ENCODE peak calls at places on chromosomes 6 and 20, in six cellular contexts. N is heart left ventricle, I is fibroblast of pulmonary artery, L is hepatocyte, C is neural progenitor cell, K is left ventricle myocardium inferior. S is an unnamed sample.

GRCh38 chr6:117451607-117452164 is 25.9 kb upstream of the ROS1 start:
- DNase-seq in K (no peak), I (peak; percentile 30), N (no peak), C (no peak), L (no peak), S (peak; percentile 91)

GRCh38 chr6:105400501-105400900 is 2.4 kb downstream of the PREP start:
- DNase-seq in C (peak; percentile 43), K (no peak), N (no peak), L (no peak), I (peak; percentile 28), S (peak; percentile 12)

GRCh38 chr20:63536241-63536977 is 767 bp downstream of the PTK6 start:
- DNase-seq in C (no peak), K (no peak), N (no peak), I (peak; percentile 30), L (no peak), S (peak; percentile 42)

GRCh38 chr20:23783447-23783846 is 32.7 kb upstream of the CST1 start:
- DNase-seq in K (no peak), I (no peak), L (no peak), N (no peak), C (no peak), S (no peak)

GRCh38 chr20:14343658-14344057 is 6.2 kb upstream of the FLRT3 start:
- DNase-seq in I (no peak), L (no peak), C (no peak), K (no peak), N (no peak), S (no peak)

GRCh38 chr6:149924206-149924932 is 1.4 kb upstream of the RAET1G start:
- DNase-seq in I (no peak), L (no peak), K (no peak), C (no peak), N (no peak), S (no peak)

GRCh38 chr6:68326762-68327161 is 308.3 kb upstream of the ADGRB3 start:
- DNase-seq in K (no peak), C (no peak), L (no peak), I (no peak), N (no peak), S (no peak)

GRCh38 chr20:21113697-21114096 is 7.5 kb upstream of the LINC00237 start:
- DNase-seq in L (no peak), I (no peak), N (no peak), K (no peak), C (no peak), S (no peak)

GRCh38 chr6:111253999-111254778 is 166.9 kb downstream of the SLC16A10 start:
- DNase-seq in N (no peak), K (no peak), I (no peak), C (no peak), L (no peak), S (no peak)

GRCh38 chr20:33589059-33589458 is 73.1 kb upstream of the C20orf144 start:
- DNase-seq in C (no peak), N (no peak), K (no peak), I (no peak), L (no peak), S (no peak)

GRCh38 chr6:33827546-33828451 is 24.0 kb upstream of the MLN start:
- DNase-seq in N (no peak), L (no peak), I (no peak), C (no peak), K (no peak), S (peak; percentile 36)

GRCh38 chr20:25858495-25859425 is 162.1 kb upstream of the ZNF337 start:
- DNase-seq in I (no peak), K (no peak), L (no peak), N (no peak), C (no peak), S (no peak)
- H3K4me3 ChIP-seq in I (no peak overlapping the region), K (peak overlapping the region; percentile 64), L (no peak overlapping the region), N (peak overlapping the region; percentile 17), C (peak overlapping the region; percentile 34), S (peak overlapping the region; percentile 27)

DNA sequence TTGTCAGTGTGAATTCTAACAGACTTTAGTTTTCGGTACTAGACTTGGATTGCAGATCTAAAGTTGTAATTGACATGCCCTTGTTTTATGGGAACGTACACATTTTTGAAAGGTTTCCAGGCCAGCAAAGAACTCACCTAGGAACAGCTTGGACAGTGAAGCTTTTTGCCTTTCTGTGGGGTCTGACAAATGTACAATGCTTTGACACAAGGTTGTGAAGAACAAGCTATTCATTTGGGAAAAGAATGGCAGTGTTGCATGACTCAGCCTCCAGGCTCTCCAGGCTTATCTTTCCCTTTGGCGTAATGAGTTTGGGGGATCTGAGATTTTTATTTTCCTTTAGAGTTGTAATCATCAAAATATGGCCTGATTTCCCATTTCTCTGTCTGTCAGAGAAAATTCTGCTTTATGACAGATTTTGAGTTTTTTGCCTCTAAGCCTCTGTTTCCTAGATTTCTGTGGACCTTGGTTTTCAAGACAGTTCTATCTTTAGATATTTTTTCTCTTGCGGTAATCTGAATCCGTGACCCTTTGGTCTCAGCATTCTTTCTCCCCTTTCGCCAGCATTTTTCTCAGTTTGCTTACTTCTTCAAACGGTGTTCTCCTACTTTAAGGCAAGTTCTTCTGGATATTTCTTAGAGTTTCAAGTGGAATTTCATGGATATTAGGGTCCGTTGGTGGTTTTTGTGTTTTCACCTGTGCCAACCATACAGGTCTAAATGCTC is 221.0 kb downstream of the ADGB start:
- DNase-seq in I (peak; percentile 75), N (no peak), K (no peak), L (no peak), C (no peak), S (no peak)
- TF ChIP-seq CTCF in I (no peak), N (no peak), K (no peak), L (no peak), C (no peak), S (no peak)

GRCh38 chr6:54354608-54355007 is 46.4 kb downstream of the TINAG start:
- DNase-seq in L (no peak), K (no peak), C (no peak), I (no peak), N (no peak), S (no peak)
- H3K4me3 ChIP-seq in L (no peak overlapping the region), K (no peak overlapping the region), C (no peak overlapping the region), I (no peak overlapping the region), N (no peak overlapping the region), S (no peak overlapping the region)

DNA sequence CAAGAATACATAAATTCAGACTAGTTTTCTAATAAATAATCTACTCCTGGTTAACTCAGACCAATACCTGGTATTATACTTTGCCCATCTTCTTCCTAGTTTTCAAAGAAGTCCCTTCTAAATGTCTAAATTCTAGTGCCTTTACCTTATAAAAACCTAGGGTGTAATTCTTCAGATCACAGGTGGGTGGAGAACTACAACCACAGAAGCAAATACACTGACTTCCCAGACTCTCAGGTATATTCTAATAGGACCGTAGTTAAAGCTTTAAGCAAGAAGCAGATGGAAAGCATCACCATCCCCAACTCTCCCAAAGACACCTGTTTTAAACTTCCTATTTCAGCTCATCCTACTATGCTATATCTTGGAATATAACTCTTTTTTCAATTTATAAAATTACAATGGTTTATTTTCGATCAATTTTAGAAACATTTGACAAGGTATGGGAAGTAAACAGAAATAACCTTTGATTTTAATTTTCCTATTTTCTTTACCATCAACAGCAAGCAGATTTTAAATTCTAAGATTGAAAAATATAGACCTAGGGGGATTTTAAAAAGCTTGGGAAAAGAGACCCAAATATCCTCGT is 15.8 kb downstream of the MAN1A1 start:
- DNase-seq in I (no peak), K (no peak), N (no peak), C (no peak), L (no peak), S (no peak)
- TF ChIP-seq CTCF in I (peak; percentile 31), K (peak; percentile 60), N (peak; percentile 32), C (peak; percentile 52), L (peak; percentile 53), S (peak; percentile 25)

GRCh38 chr6:108464506-108465084 is 96.1 kb upstream of the FOXO3 start:
- DNase-seq in K (no peak), L (no peak), C (peak; percentile 12), N (no peak), I (no peak), S (no peak)
- H3K4me3 ChIP-seq in K (no peak overlapping the region), L (no peak overlapping the region), C (no peak overlapping the region), N (no peak overlapping the region), I (no peak overlapping the region), S (no peak overlapping the region)

GRCh38 chr6:156449128-156449527 is 328.1 kb upstream of the ARID1B start:
- DNase-seq in N (no peak), C (no peak), K (no peak), I (no peak), L (no peak), S (no peak)
- TF ChIP-seq CTCF in N (no peak), C (no peak), K (peak; percentile 20), I (no peak), L (no peak), S (no peak)

DNA sequence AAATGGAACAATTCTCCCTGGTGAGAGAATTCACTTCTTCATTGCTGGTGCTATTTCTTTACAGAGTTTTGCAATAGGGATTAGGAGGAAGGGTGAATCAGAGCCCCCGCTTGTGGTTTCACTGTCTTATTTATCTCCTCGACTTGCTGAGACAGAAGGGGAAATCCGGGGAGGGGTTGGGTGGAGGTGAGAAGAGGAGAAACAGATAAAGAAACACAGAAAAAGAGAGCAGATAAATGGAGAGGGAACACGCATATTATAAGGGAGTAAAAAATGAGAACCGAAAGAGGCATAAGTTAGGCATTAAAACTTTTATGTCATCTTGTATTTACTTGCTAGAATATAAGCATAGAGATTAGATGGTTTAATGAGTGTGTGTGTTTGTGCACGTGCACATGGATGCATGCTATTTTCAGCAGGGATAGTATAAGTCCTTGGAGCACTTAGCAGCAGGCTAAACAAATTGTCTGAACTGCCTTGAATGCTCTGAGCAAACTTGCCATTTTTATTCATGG is 105.0 kb downstream of the OLIG3 start:
- DNase-seq in I (peak; percentile 36), L (peak; percentile 28), C (no peak), K (no peak), N (no peak), S (peak; percentile 28)
- H3K4me3 ChIP-seq in I (no peak overlapping the region), L (no peak overlapping the region), C (no peak overlapping the region), K (no peak overlapping the region), N (no peak overlapping the region), S (no peak overlapping the region)

DNA sequence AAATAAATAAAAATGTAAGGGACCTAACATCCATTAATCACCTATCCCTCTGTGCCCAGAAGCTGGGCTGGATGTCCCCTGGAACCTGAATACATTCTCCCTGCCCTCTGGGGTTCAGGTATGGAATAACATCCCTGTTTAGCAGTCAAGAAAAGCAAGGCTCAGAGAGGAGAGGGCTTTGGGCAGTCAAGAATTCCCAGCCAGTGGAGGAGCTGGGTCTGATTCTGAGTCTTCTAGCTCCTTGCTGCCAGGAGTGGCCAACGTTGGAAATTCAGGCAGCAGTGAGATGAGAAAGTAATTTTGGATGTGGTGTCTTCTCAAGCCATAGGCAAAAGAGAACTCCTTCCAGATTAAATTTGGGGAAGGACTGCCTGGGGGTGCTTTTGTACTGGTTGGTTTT is 42.6 kb upstream of the ZNFX1 start:
- DNase-seq in L (peak; percentile 63), N (no peak), I (peak; percentile 71), K (no peak), C (peak; percentile 74), S (peak; percentile 47)
- TF ChIP-seq CTCF in L (peak; percentile 29), N (no peak), I (peak; percentile 62), K (peak; percentile 26), C (peak; percentile 48), S (peak; percentile 55)

GRCh38 chr6:44245912-44246662 is 814 bp upstream of the HSP90AB1 start:
- DNase-seq in C (peak; percentile 95), I (peak; percentile 83), L (peak; percentile 92), N (peak; percentile 94), K (peak; percentile 95), S (peak; percentile 87)
- H3K4me3 ChIP-seq in C (peak overlapping the region; percentile 95), I (peak overlapping the region; percentile 100), L (peak overlapping the region; percentile 70), N (peak overlapping the region; percentile 98), K (peak overlapping the region; percentile 96), S (peak overlapping the region; percentile 100)

S was measured in fibroblast of villous mesenchyme.